ENCODE peak calls at places on chromosomes 5 and 9, in four cellular contexts. X is AG08396; S is CD8-positive, alpha-beta T cell; V is C1 segment of cervical spinal cord. I is an unnamed sample.

GRCh38 chr5:64827703-64828102 is 59.0 kb downstream of the CWC27 start:
- DNase-seq in X (no peak), V (no peak), S (no peak), I (no peak)

GRCh38 chr9:132026932-132027585 is 52.6 kb downstream of the MED27 start:
- DNase-seq in X (peak), S (no peak), V (no peak), I (peak)

GRCh38 chr5:647727-648126 is 35.6 kb downstream of the CEP72 start:
- DNase-seq in V (no peak), S (no peak), X (no peak), I (no peak)

GRCh38 chr9:131679261-131680020 is 60.4 kb downstream of the RAPGEF1 start:
- DNase-seq in X (no peak), S (no peak), V (no peak), I (peak)

GRCh38 chr5:9529041-9529480 is 16.8 kb downstream of the SEMA5A start:
- DNase-seq in X (no peak), S (no peak), V (no peak), I (no peak)

GRCh38 chr9:98399950-98400683 is 144.7 kb upstream of the TBC1D2 start:
- DNase-seq in V (no peak), S (no peak), X (no peak), I (no peak)

GRCh38 chr5:37858250-37858649 is 18.4 kb upstream of the GDNF start:
- DNase-seq in X (no peak), V (no peak), S (no peak), I (no peak)

GRCh38 chr9:5305741-5306140 is 1.2 kb upstream of the RLN2 start:
- DNase-seq in X (no peak), S (no peak), V (no peak), I (no peak)

GRCh38 chr9:21660976-21661375 is 141.5 kb upstream of the MTAP start:
- DNase-seq in X (no peak), S (no peak), V (no peak), I (no peak)

GRCh38 chr9:91889161-91889560 is 60.9 kb downstream of the ROR2 start:
- DNase-seq in S (no peak), X (no peak), V (no peak), I (no peak)

GRCh38 chr9:69916950-69917349 is 96.3 kb downstream of the CFAP95 start:
- DNase-seq in X (no peak), V (no peak), S (no peak), I (peak)

GRCh38 chr5:35203403-35203802 is 26.9 kb downstream of the PRLR start:
- DNase-seq in V (no peak), S (no peak), X (no peak), I (no peak)

GRCh38 chr5:9731159-9731558 is 101.0 kb upstream of the TAS2R1 start:
- DNase-seq in S (no peak), V (no peak), X (no peak), I (no peak)

GRCh38 chr5:164345173-164345572 is 839.8 kb downstream of the MAT2B start:
- DNase-seq in S (no peak), V (no peak), X (no peak), I (peak)

GRCh38 chr9:20640331-20641187 is 18.3 kb upstream of the MLLT3 start:
- DNase-seq in V (no peak), S (peak), X (no peak), I (no peak)

GRCh38 chr5:179241175-179241574 is 104.1 kb downstream of the ADAMTS2 start:
- DNase-seq in S (no peak), X (no peak), V (no peak), I (peak)

GRCh38 chr5:144142030-144142825 is 28.2 kb downstream of the YIPF5 start:
- DNase-seq in X (peak), V (no peak), S (no peak), I (no peak)

GRCh38 chr5:40291338-40291737 is 388.4 kb upstream of the PTGER4 start:
- DNase-seq in V (no peak), S (no peak), X (peak), I (peak)

GRCh38 chr9:115042781-115043509 is 75.0 kb downstream of the TNC start:
- DNase-seq in X (no peak), S (no peak), V (no peak), I (peak)

GRCh38 chr5:96226941-96227552 is 206.0 kb downstream of the PCSK1 start:
- DNase-seq in V (no peak), X (peak), S (no peak), I (peak)

GRCh38 chr9:79015951-79016350 is 555.8 kb upstream of the TLE4 start:
- DNase-seq in S (no peak), V (no peak), X (no peak), I (no peak)

GRCh38 chr5:58886315-58887207 is 303.7 kb downstream of the RAB3C start:
- DNase-seq in S (peak), X (peak), V (peak), I (peak)

GRCh38 chr9:133738039-133738805 is at the start of gene SARDH:
- DNase-seq in S (peak), X (peak), V (no peak), I (peak)

GRCh38 chr5:17190799-17191391 is 26.5 kb upstream of the BASP1 start:
- DNase-seq in V (no peak), S (no peak), X (no peak), I (no peak)

GRCh38 chr9:105147095-105147871 is 97.2 kb upstream of the SLC44A1 start:
- DNase-seq in X (no peak), V (no peak), S (no peak), I (no peak)

GRCh38 chr9:108742191-108742590 is 113.6 kb downstream of the ACTL7B start:
- DNase-seq in S (no peak), V (no peak), X (no peak), I (no peak)

GRCh38 chr5:35405938-35406337 is 175.7 kb upstream of the PRLR start:
- DNase-seq in V (no peak), X (no peak), S (no peak), I (no peak)

GRCh38 chr5:68872088-68872842 is 221.5 kb upstream of the SLC30A5 start:
- DNase-seq in S (no peak), X (no peak), V (no peak), I (no peak)

GRCh38 chr5:113505181-113505580 is 8.3 kb upstream of the YTHDC2 start:
- DNase-seq in X (no peak), V (no peak), S (no peak), I (no peak)

GRCh38 chr5:148776780-148777179 is 49.6 kb upstream of the ADRB2 start:
- DNase-seq in X (peak), S (no peak), V (no peak), I (peak)